ENCODE peak calls at places on chromosomes 7 and 10, in six cellular contexts. One of them, this sample, is unnamed.

GRCh38 chr10:127127822-127128221 is 68.6 kb downstream of the INSYN2A start:
- ATAC-seq in activated CD8-positive, alpha-beta T cell treated with anti-CD3 and anti-CD28 coated beads, Interleukin-2, amount 10 ng/mL, durations not matched to agents 7 days and 5 days: no peak
- ATAC-seq in natural killer cell treated with Interleukin-12 subunit alpha and Interleukin-12 subunit beta and Interleukin-15 and Interleukin-18, amount 100 ng/mL, for 72 hours: no peak
- ATAC-seq in mucosa of descending colon: no peak
- ATAC-seq in foreskin keratinocyte: no peak
- ATAC-seq in heart left ventricle: no peak
- ATAC-seq in this sample: no peak

GRCh38 chr7:116257156-116257555 is 46.8 kb downstream of the TES start:
- ATAC-seq in activated CD8-positive, alpha-beta T cell treated with anti-CD3 and anti-CD28 coated beads, Interleukin-2, amount 10 ng/mL, durations not matched to agents 7 days and 5 days: no peak
- ATAC-seq in natural killer cell treated with Interleukin-12 subunit alpha and Interleukin-12 subunit beta and Interleukin-15 and Interleukin-18, amount 100 ng/mL, for 72 hours: no peak
- ATAC-seq in mucosa of descending colon: no peak
- ATAC-seq in foreskin keratinocyte: no peak
- ATAC-seq in heart left ventricle: no peak
- ATAC-seq in this sample: no peak

GRCh38 chr7:137992738-137993394 is 9.0 kb downstream of the CREB3L2 start:
- ATAC-seq in activated CD8-positive, alpha-beta T cell treated with anti-CD3 and anti-CD28 coated beads, Interleukin-2, amount 10 ng/mL, durations not matched to agents 7 days and 5 days: no peak
- ATAC-seq in natural killer cell treated with Interleukin-12 subunit alpha and Interleukin-12 subunit beta and Interleukin-15 and Interleukin-18, amount 100 ng/mL, for 72 hours: no peak
- ATAC-seq in mucosa of descending colon: peak; percentile 62
- ATAC-seq in foreskin keratinocyte: peak; percentile 80
- ATAC-seq in heart left ventricle: peak; percentile 52
- ATAC-seq in this sample: peak; percentile 82

GRCh38 chr7:50970092-50970491 is 187.4 kb upstream of the GRB10 start:
- ATAC-seq in activated CD8-positive, alpha-beta T cell treated with anti-CD3 and anti-CD28 coated beads, Interleukin-2, amount 10 ng/mL, durations not matched to agents 7 days and 5 days: no peak
- ATAC-seq in natural killer cell treated with Interleukin-12 subunit alpha and Interleukin-12 subunit beta and Interleukin-15 and Interleukin-18, amount 100 ng/mL, for 72 hours: no peak
- ATAC-seq in mucosa of descending colon: peak; percentile 75
- ATAC-seq in foreskin keratinocyte: no peak
- ATAC-seq in heart left ventricle: no peak
- ATAC-seq in this sample: no peak

GRCh38 chr7:86644282-86645173 is 819 bp downstream of the GRM3 start:
- ATAC-seq in activated CD8-positive, alpha-beta T cell treated with anti-CD3 and anti-CD28 coated beads, Interleukin-2, amount 10 ng/mL, durations not matched to agents 7 days and 5 days: no peak
- ATAC-seq in natural killer cell treated with Interleukin-12 subunit alpha and Interleukin-12 subunit beta and Interleukin-15 and Interleukin-18, amount 100 ng/mL, for 72 hours: no peak
- ATAC-seq in mucosa of descending colon: peak; percentile 20
- ATAC-seq in foreskin keratinocyte: no peak
- ATAC-seq in heart left ventricle: no peak
- ATAC-seq in this sample: no peak

GRCh38 chr7:19772858-19773337 is 519 bp downstream of the TMEM196 start:
- ATAC-seq in activated CD8-positive, alpha-beta T cell treated with anti-CD3 and anti-CD28 coated beads, Interleukin-2, amount 10 ng/mL, durations not matched to agents 7 days and 5 days: no peak
- ATAC-seq in natural killer cell treated with Interleukin-12 subunit alpha and Interleukin-12 subunit beta and Interleukin-15 and Interleukin-18, amount 100 ng/mL, for 72 hours: no peak
- ATAC-seq in mucosa of descending colon: peak; percentile 15
- ATAC-seq in foreskin keratinocyte: peak; percentile 90
- ATAC-seq in heart left ventricle: no peak
- ATAC-seq in this sample: peak; percentile 46

GRCh38 chr7:24419070-24419469 is 135.1 kb downstream of the NPY start:
- ATAC-seq in activated CD8-positive, alpha-beta T cell treated with anti-CD3 and anti-CD28 coated beads, Interleukin-2, amount 10 ng/mL, durations not matched to agents 7 days and 5 days: no peak
- ATAC-seq in natural killer cell treated with Interleukin-12 subunit alpha and Interleukin-12 subunit beta and Interleukin-15 and Interleukin-18, amount 100 ng/mL, for 72 hours: no peak
- ATAC-seq in mucosa of descending colon: no peak
- ATAC-seq in foreskin keratinocyte: peak; percentile 51
- ATAC-seq in heart left ventricle: no peak
- ATAC-seq in this sample: no peak

GRCh38 chr10:96229568-96230030 is 41.8 kb downstream of the BLNK start:
- ATAC-seq in activated CD8-positive, alpha-beta T cell treated with anti-CD3 and anti-CD28 coated beads, Interleukin-2, amount 10 ng/mL, durations not matched to agents 7 days and 5 days: peak; percentile 86
- ATAC-seq in natural killer cell treated with Interleukin-12 subunit alpha and Interleukin-12 subunit beta and Interleukin-15 and Interleukin-18, amount 100 ng/mL, for 72 hours: peak; percentile 69
- ATAC-seq in mucosa of descending colon: peak; percentile 96
- ATAC-seq in foreskin keratinocyte: peak; percentile 72
- ATAC-seq in heart left ventricle: peak; percentile 44
- ATAC-seq in this sample: peak; percentile 46

GRCh38 chr7:132205515-132205914 is 370.8 kb downstream of the PLXNA4 start:
- ATAC-seq in activated CD8-positive, alpha-beta T cell treated with anti-CD3 and anti-CD28 coated beads, Interleukin-2, amount 10 ng/mL, durations not matched to agents 7 days and 5 days: no peak
- ATAC-seq in natural killer cell treated with Interleukin-12 subunit alpha and Interleukin-12 subunit beta and Interleukin-15 and Interleukin-18, amount 100 ng/mL, for 72 hours: no peak
- ATAC-seq in mucosa of descending colon: no peak
- ATAC-seq in foreskin keratinocyte: no peak
- ATAC-seq in heart left ventricle: no peak
- ATAC-seq in this sample: no peak

GRCh38 chr7:37494940-37495339 is 46.3 kb upstream of the ELMO1 start:
- ATAC-seq in activated CD8-positive, alpha-beta T cell treated with anti-CD3 and anti-CD28 coated beads, Interleukin-2, amount 10 ng/mL, durations not matched to agents 7 days and 5 days: no peak
- ATAC-seq in natural killer cell treated with Interleukin-12 subunit alpha and Interleukin-12 subunit beta and Interleukin-15 and Interleukin-18, amount 100 ng/mL, for 72 hours: no peak
- ATAC-seq in mucosa of descending colon: no peak
- ATAC-seq in foreskin keratinocyte: no peak
- ATAC-seq in heart left ventricle: no peak
- ATAC-seq in this sample: no peak

GRCh38 chr7:68967598-68967997 is 630.7 kb upstream of the AUTS2 start:
- ATAC-seq in activated CD8-positive, alpha-beta T cell treated with anti-CD3 and anti-CD28 coated beads, Interleukin-2, amount 10 ng/mL, durations not matched to agents 7 days and 5 days: no peak
- ATAC-seq in natural killer cell treated with Interleukin-12 subunit alpha and Interleukin-12 subunit beta and Interleukin-15 and Interleukin-18, amount 100 ng/mL, for 72 hours: no peak
- ATAC-seq in mucosa of descending colon: no peak
- ATAC-seq in foreskin keratinocyte: no peak
- ATAC-seq in heart left ventricle: no peak
- ATAC-seq in this sample: no peak

GRCh38 chr7:30251708-30252329 is 32.6 kb upstream of the ZNRF2 start:
- ATAC-seq in activated CD8-positive, alpha-beta T cell treated with anti-CD3 and anti-CD28 coated beads, Interleukin-2, amount 10 ng/mL, durations not matched to agents 7 days and 5 days: no peak
- ATAC-seq in natural killer cell treated with Interleukin-12 subunit alpha and Interleukin-12 subunit beta and Interleukin-15 and Interleukin-18, amount 100 ng/mL, for 72 hours: no peak
- ATAC-seq in mucosa of descending colon: no peak
- ATAC-seq in foreskin keratinocyte: no peak
- ATAC-seq in heart left ventricle: no peak
- ATAC-seq in this sample: no peak

GRCh38 chr10:129939416-129940275 is 24.4 kb downstream of the EBF3 start:
- ATAC-seq in activated CD8-positive, alpha-beta T cell treated with anti-CD3 and anti-CD28 coated beads, Interleukin-2, amount 10 ng/mL, durations not matched to agents 7 days and 5 days: no peak
- ATAC-seq in natural killer cell treated with Interleukin-12 subunit alpha and Interleukin-12 subunit beta and Interleukin-15 and Interleukin-18, amount 100 ng/mL, for 72 hours: no peak
- ATAC-seq in mucosa of descending colon: no peak
- ATAC-seq in foreskin keratinocyte: no peak
- ATAC-seq in heart left ventricle: no peak
- ATAC-seq in this sample: no peak

GRCh38 chr10:65365878-65366277 is 1560.0 kb upstream of the LRRTM3 start:
- ATAC-seq in activated CD8-positive, alpha-beta T cell treated with anti-CD3 and anti-CD28 coated beads, Interleukin-2, amount 10 ng/mL, durations not matched to agents 7 days and 5 days: no peak
- ATAC-seq in natural killer cell treated with Interleukin-12 subunit alpha and Interleukin-12 subunit beta and Interleukin-15 and Interleukin-18, amount 100 ng/mL, for 72 hours: no peak
- ATAC-seq in mucosa of descending colon: no peak
- ATAC-seq in foreskin keratinocyte: no peak
- ATAC-seq in heart left ventricle: no peak
- ATAC-seq in this sample: no peak

GRCh38 chr7:152751449-152752141 is 8.0 kb upstream of the ACTR3B start:
- ATAC-seq in activated CD8-positive, alpha-beta T cell treated with anti-CD3 and anti-CD28 coated beads, Interleukin-2, amount 10 ng/mL, durations not matched to agents 7 days and 5 days: no peak
- ATAC-seq in natural killer cell treated with Interleukin-12 subunit alpha and Interleukin-12 subunit beta and Interleukin-15 and Interleukin-18, amount 100 ng/mL, for 72 hours: no peak
- ATAC-seq in mucosa of descending colon: no peak
- ATAC-seq in foreskin keratinocyte: no peak
- ATAC-seq in heart left ventricle: no peak
- ATAC-seq in this sample: no peak